ENCODE peak calls at places on chromosome 16, in eight cellular contexts. One of them, this sample, is unnamed.
A peak's percentile ranks its signal among the peaks of the same experiment; 100 is the strongest.

GRCh38 chr16:47143329-47143676 is 442 bp downstream of the NETO2 start:
- DNase-seq in activated CD4-positive, alpha-beta T cell treated with anti-CD3 and anti-CD28 coated beads for 24 hours: peak; percentile 44
- DNase-seq in GM04504: peak; percentile 27
- DNase-seq in CD8-positive, alpha-beta T cell: peak; percentile 48
- DNase-seq in substantia nigra: peak; percentile 29
- DNase-seq in T-helper 2 cell: peak; percentile 50
- DNase-seq in stimulated activated CD4-positive, alpha-beta T cell treated with anti-CD3 and anti-CD28 coated beads, Interleukin-1b, Interleukin-23, amount 100 ng/mL, for 24 hours: peak; percentile 40
- DNase-seq in NCI-H524 treated with DMSO at 0.1 percent for 48 hours: peak; percentile 22
- DNase-seq in this sample: no peak

GRCh38 chr16:47026492-47026891 is 53.0 kb upstream of the DNAJA2 start:
- DNase-seq in activated CD4-positive, alpha-beta T cell treated with anti-CD3 and anti-CD28 coated beads for 24 hours: no peak
- DNase-seq in GM04504: no peak
- DNase-seq in CD8-positive, alpha-beta T cell: no peak
- DNase-seq in substantia nigra: no peak
- DNase-seq in T-helper 2 cell: no peak
- DNase-seq in stimulated activated CD4-positive, alpha-beta T cell treated with anti-CD3 and anti-CD28 coated beads, Interleukin-1b, Interleukin-23, amount 100 ng/mL, for 24 hours: no peak
- DNase-seq in NCI-H524 treated with DMSO at 0.1 percent for 48 hours: no peak
- DNase-seq in this sample: no peak

GRCh38 chr16:86100205-86101134 is 201.5 kb downstream of the IRF8 start:
- DNase-seq in activated CD4-positive, alpha-beta T cell treated with anti-CD3 and anti-CD28 coated beads for 24 hours: no peak
- DNase-seq in GM04504: no peak
- DNase-seq in CD8-positive, alpha-beta T cell: no peak
- DNase-seq in substantia nigra: no peak
- DNase-seq in T-helper 2 cell: no peak
- DNase-seq in stimulated activated CD4-positive, alpha-beta T cell treated with anti-CD3 and anti-CD28 coated beads, Interleukin-1b, Interleukin-23, amount 100 ng/mL, for 24 hours: no peak
- DNase-seq in NCI-H524 treated with DMSO at 0.1 percent for 48 hours: no peak
- DNase-seq in this sample: no peak

GRCh38 chr16:76226011-76226410 is 51.2 kb upstream of the CNTNAP4 start:
- DNase-seq in activated CD4-positive, alpha-beta T cell treated with anti-CD3 and anti-CD28 coated beads for 24 hours: no peak
- DNase-seq in GM04504: no peak
- DNase-seq in CD8-positive, alpha-beta T cell: no peak
- DNase-seq in substantia nigra: no peak
- DNase-seq in T-helper 2 cell: no peak
- DNase-seq in stimulated activated CD4-positive, alpha-beta T cell treated with anti-CD3 and anti-CD28 coated beads, Interleukin-1b, Interleukin-23, amount 100 ng/mL, for 24 hours: no peak
- DNase-seq in NCI-H524 treated with DMSO at 0.1 percent for 48 hours: no peak
- DNase-seq in this sample: no peak

GRCh38 chr16:55214412-55214811 is 109.6 kb upstream of the IRX6 start:
- DNase-seq in activated CD4-positive, alpha-beta T cell treated with anti-CD3 and anti-CD28 coated beads for 24 hours: no peak
- DNase-seq in GM04504: no peak
- DNase-seq in CD8-positive, alpha-beta T cell: no peak
- DNase-seq in substantia nigra: no peak
- DNase-seq in T-helper 2 cell: no peak
- DNase-seq in stimulated activated CD4-positive, alpha-beta T cell treated with anti-CD3 and anti-CD28 coated beads, Interleukin-1b, Interleukin-23, amount 100 ng/mL, for 24 hours: no peak
- DNase-seq in NCI-H524 treated with DMSO at 0.1 percent for 48 hours: no peak
- DNase-seq in this sample: no peak

GRCh38 chr16:69276143-69277115 is 34.7 kb upstream of the VPS4A start:
- DNase-seq in activated CD4-positive, alpha-beta T cell treated with anti-CD3 and anti-CD28 coated beads for 24 hours: no peak
- DNase-seq in GM04504: peak; percentile 95
- DNase-seq in CD8-positive, alpha-beta T cell: no peak
- DNase-seq in substantia nigra: no peak
- DNase-seq in T-helper 2 cell: no peak
- DNase-seq in stimulated activated CD4-positive, alpha-beta T cell treated with anti-CD3 and anti-CD28 coated beads, Interleukin-1b, Interleukin-23, amount 100 ng/mL, for 24 hours: no peak
- DNase-seq in NCI-H524 treated with DMSO at 0.1 percent for 48 hours: no peak
- DNase-seq in this sample: peak; percentile 92

GRCh38 chr16:49271363-49271762 is 10.3 kb downstream of the CBLN1 start:
- DNase-seq in activated CD4-positive, alpha-beta T cell treated with anti-CD3 and anti-CD28 coated beads for 24 hours: no peak
- DNase-seq in GM04504: no peak
- DNase-seq in CD8-positive, alpha-beta T cell: no peak
- DNase-seq in substantia nigra: no peak
- DNase-seq in T-helper 2 cell: no peak
- DNase-seq in stimulated activated CD4-positive, alpha-beta T cell treated with anti-CD3 and anti-CD28 coated beads, Interleukin-1b, Interleukin-23, amount 100 ng/mL, for 24 hours: no peak
- DNase-seq in NCI-H524 treated with DMSO at 0.1 percent for 48 hours: no peak
- DNase-seq in this sample: no peak

GRCh38 chr16:3677994-3678393 is 23.5 kb downstream of the DNASE1 start:
- DNase-seq in activated CD4-positive, alpha-beta T cell treated with anti-CD3 and anti-CD28 coated beads for 24 hours: no peak
- DNase-seq in GM04504: no peak
- DNase-seq in CD8-positive, alpha-beta T cell: no peak
- DNase-seq in substantia nigra: no peak
- DNase-seq in T-helper 2 cell: no peak
- DNase-seq in stimulated activated CD4-positive, alpha-beta T cell treated with anti-CD3 and anti-CD28 coated beads, Interleukin-1b, Interleukin-23, amount 100 ng/mL, for 24 hours: no peak
- DNase-seq in NCI-H524 treated with DMSO at 0.1 percent for 48 hours: no peak
- DNase-seq in this sample: no peak